ENCODE peak calls at places on chromosomes 12 and 14, in four cellular contexts. W is Peyer's patch, O is ovary, X is body of pancreas. Z is an unnamed sample.

GRCh38 chr12:62542814-62543213 is 76.2 kb downstream of the MON2 start:
- DNase-seq in X (no peak), W (no peak), O (no peak), Z (no peak)

GRCh38 chr12:53204351-53204750 is 2.7 kb downstream of the ITGB7 start:
- DNase-seq in W (no peak), X (no peak), O (no peak), Z (no peak)

GRCh38 chr12:87254371-87255030 is 774.7 kb downstream of the C12orf50 start:
- DNase-seq in X (no peak), W (no peak), O (no peak), Z (no peak)

GRCh38 chr14:100283984-100284881 is 22.0 kb downstream of the SLC25A29 start:
- DNase-seq in W (peak; percentile 45), X (no peak), O (no peak), Z (no peak)

GRCh38 chr12:7207866-7208612 is 18.6 kb downstream of the PEX5 start:
- DNase-seq in O (no peak), W (peak; percentile 52), X (no peak), Z (no peak)

GRCh38 chr12:80156306-80156705 is 57.0 kb downstream of the OTOGL start:
- DNase-seq in W (no peak), X (no peak), O (no peak), Z (no peak)

GRCh38 chr14:99397698-99398097 is 83.0 kb downstream of the SETD3 start:
- DNase-seq in W (no peak), O (no peak), X (no peak), Z (no peak)

GRCh38 chr12:111767362-111768158 is 827 bp downstream of the ALDH2 start:
- DNase-seq in X (no peak), W (peak; percentile 72), O (peak; percentile 53), Z (no peak)

GRCh38 chr12:97763113-97763512 is 300.5 kb downstream of the RMST start:
- DNase-seq in W (no peak), O (no peak), X (no peak), Z (no peak)

DNA sequence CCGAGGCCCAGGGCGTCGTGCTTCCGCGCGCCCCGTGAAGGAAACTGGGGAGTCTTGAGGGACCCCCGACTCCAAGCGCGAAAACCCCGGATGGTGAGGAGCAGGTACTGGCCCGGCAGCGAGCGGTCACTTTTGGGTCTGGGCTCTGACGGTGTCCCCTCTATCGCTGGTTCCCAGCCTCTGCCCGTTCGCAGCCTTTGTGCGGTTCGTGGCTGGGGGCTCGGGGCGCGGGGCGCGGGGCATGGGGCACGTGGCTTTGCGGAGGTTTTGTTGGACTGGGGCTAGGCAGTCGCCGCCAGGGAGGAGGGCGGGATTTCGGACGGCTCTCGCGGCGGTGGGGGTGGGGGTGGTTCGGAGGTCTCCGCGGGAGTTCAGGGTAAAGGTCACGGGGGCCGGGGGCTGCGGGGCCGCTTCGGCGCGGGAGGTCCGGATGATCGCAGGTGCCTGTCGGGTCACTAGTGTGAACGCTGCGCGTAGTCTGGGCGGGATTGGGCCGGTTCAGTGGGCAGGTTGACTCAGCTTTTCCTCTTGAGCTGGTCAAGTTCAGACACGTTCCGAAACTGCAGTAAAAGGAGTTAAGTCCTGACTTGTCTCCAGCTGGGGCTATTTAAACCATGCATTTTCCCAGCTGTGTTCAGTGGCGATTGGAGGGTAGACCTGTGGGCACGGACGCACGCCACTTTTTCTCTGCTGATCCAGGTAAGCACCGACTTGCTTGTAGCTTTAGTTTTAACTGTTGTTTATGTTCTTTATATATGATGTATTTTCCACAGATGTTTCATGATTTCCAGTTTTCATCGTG is 612 bp downstream of the MDM2 start:
- DNase-seq in W (peak; percentile 89), X (peak; percentile 75), O (peak; percentile 80), Z (peak; percentile 77)
- TF ChIP-seq POLR2A in W (peak; percentile 59), X (peak; percentile 72), O (peak; percentile 18), Z (no peak)

GRCh38 chr14:75510547-75510946 is 11.7 kb upstream of the BATF start:
- DNase-seq in W (no peak), O (no peak), X (no peak), Z (no peak)

GRCh38 chr14:75515631-75515999 is 6.7 kb upstream of the BATF start:
- DNase-seq in W (peak; percentile 74), X (no peak), O (no peak), Z (no peak)

GRCh38 chr14:75511201-75511600 is 11.1 kb upstream of the BATF start:
- DNase-seq in X (no peak), W (no peak), O (no peak), Z (no peak)

GRCh38 chr14:75514673-75515630 is 7.3 kb upstream of the BATF start:
- DNase-seq in O (no peak), X (no peak), W (peak; percentile 80), Z (no peak)

GRCh38 chr14:75513911-75514672 is 8.2 kb upstream of the BATF start:
- DNase-seq in O (no peak), W (no peak), X (no peak), Z (no peak)
- H3K27ac ChIP-seq in O (no peak overlapping the region), W (peak overlapping the region; percentile 73), X (no peak overlapping the region), Z (peak overlapping the region; percentile 68)

GRCh38 chr12:109765493-109765810 is 51.8 kb downstream of the FAM222A start:
- DNase-seq in O (peak; percentile 7), W (no peak), X (no peak), Z (no peak)

GRCh38 chr12:109763201-109763841 is 49.7 kb downstream of the FAM222A start:
- DNase-seq in W (peak; percentile 75), X (peak; percentile 6), O (no peak), Z (no peak)

GRCh38 chr12:109764776-109765492 is 51.3 kb downstream of the FAM222A start:
- DNase-seq in W (peak; percentile 13), X (no peak), O (peak; percentile 23), Z (peak; percentile 3)

GRCh38 chr12:109762673-109763191 is 49.1 kb downstream of the FAM222A start:
- DNase-seq in X (peak; percentile 10), O (peak; percentile 21), W (no peak), Z (no peak)

GRCh38 chr12:109764123-109764522 is 50.5 kb downstream of the FAM222A start:
- DNase-seq in X (no peak), O (no peak), W (no peak), Z (no peak)
- TF ChIP-seq POLR2A in X (no peak), O (no peak), W (no peak), Z (no peak)

GRCh38 chr14:58772814-58773620 is 135.3 kb downstream of the DACT1 start:
- DNase-seq in O (no peak), W (no peak), X (no peak), Z (no peak)

GRCh38 chr14:58770501-58770982 is 132.8 kb downstream of the DACT1 start:
- DNase-seq in O (no peak), W (no peak), X (no peak), Z (no peak)

GRCh38 chr14:58769766-58770165 is 132.0 kb downstream of the DACT1 start:
- DNase-seq in O (no peak), X (no peak), W (no peak), Z (no peak)

GRCh38 chr14:58772061-58772604 is 134.4 kb downstream of the DACT1 start:
- DNase-seq in W (no peak), X (no peak), O (no peak), Z (no peak)

GRCh38 chr14:58771016-58771415 is 133.3 kb downstream of the DACT1 start:
- DNase-seq in W (no peak), O (no peak), X (no peak), Z (no peak)
- H3K27ac ChIP-seq in W (no peak overlapping the region), O (no peak overlapping the region), X (no peak overlapping the region), Z (no peak overlapping the region)

GRCh38 chr12:55828357-55828756 is 1.0 kb downstream of the DNAJC14 start:
- DNase-seq in O (peak; percentile 56), X (no peak), W (peak; percentile 44), Z (no peak)

GRCh38 chr12:55833056-55833455 is 3.7 kb upstream of the DNAJC14 start:
- DNase-seq in O (no peak), X (no peak), W (no peak), Z (no peak)

GRCh38 chr12:55829967-55830600 is 697 bp upstream of the DNAJC14 start:
- DNase-seq in O (peak; percentile 81), W (peak; percentile 73), X (peak; percentile 69), Z (peak; percentile 45)

GRCh38 chr12:55831407-55831880 is 2.1 kb upstream of the DNAJC14 start:
- DNase-seq in O (no peak), W (peak; percentile 47), X (no peak), Z (no peak)

GRCh38 chr12:55830601-55831406 is 1.4 kb upstream of the DNAJC14 start:
- DNase-seq in O (peak; percentile 92), W (peak; percentile 84), X (peak; percentile 56), Z (peak; percentile 84)
- TF ChIP-seq POLR2A in O (peak; percentile 90), W (peak; percentile 47), X (no peak), Z (peak; percentile 65)

GRCh38 chr14:63468273-63468672 is 74.9 kb downstream of the PPP2R5E start:
- DNase-seq in O (no peak), W (no peak), X (no peak), Z (no peak)
- H3K27ac ChIP-seq in O (no peak overlapping the region), W (no peak overlapping the region), X (no peak overlapping the region), Z (no peak overlapping the region)

GRCh38 chr14:103530390-103530789 is 1.4 kb downstream of the TRMT61A start:
- DNase-seq in X (no peak), W (no peak), O (peak; percentile 51), Z (no peak)

GRCh38 chr14:103528158-103528511 is 861 bp upstream of the TRMT61A start:
- DNase-seq in W (no peak), X (no peak), O (no peak), Z (peak; percentile 57)

GRCh38 chr14:103529383-103530365 is 678 bp downstream of the TRMT61A start:
- DNase-seq in W (no peak), O (peak; percentile 50), X (no peak), Z (no peak)

GRCh38 chr14:103527408-103528157 is 1.4 kb upstream of the TRMT61A start:
- DNase-seq in W (peak; percentile 74), X (no peak), O (no peak), Z (no peak)

DNA sequence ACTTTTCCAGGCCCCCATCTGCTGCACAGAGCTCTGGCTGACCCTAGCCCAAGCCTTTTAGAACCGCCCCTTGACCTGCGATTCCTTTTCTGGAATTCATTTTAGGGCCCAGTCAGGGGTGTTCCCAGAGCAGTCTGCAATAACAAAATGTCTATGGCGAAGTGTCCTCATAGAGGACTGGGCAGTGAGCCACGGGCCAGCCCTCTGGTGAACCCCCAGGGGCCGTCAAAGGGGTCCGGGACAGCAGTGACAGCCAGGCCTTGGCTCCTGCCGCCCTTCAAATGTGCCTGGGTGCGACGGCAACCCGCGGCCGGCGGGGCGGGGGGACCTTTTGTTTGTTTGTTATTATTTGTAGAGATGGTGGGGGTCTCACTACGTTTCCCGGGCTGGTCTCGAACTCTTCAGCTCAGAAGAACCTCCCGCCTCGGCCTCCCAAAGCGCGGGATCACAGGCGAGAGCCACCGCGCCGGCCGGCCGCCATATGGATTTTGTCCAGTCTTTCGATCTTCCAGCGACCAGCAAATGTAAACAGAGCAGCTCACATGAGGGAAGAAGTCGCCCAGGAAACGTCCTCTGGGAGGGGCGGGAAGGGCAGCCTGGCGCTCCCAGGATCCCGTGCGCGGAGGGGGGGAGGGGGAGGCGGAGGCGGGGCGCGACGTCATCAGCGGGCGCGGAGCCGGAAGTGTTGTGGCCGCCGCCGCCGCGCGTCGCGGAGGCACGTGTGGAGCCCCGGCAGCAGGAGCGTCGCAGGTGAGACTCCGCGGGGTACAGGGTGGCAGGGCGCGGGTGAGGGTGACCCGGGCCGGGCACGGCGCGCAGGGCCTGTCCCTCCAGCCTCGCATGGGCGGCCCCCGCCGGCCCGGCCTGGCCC is at the start of gene TRMT61A:
- DNase-seq in W (peak; percentile 93), O (peak; percentile 93), X (peak; percentile 92), Z (peak; percentile 95)
- TF ChIP-seq POLR2A in W (peak; percentile 54), O (peak; percentile 27), X (peak; percentile 68), Z (no peak)

DNA sequence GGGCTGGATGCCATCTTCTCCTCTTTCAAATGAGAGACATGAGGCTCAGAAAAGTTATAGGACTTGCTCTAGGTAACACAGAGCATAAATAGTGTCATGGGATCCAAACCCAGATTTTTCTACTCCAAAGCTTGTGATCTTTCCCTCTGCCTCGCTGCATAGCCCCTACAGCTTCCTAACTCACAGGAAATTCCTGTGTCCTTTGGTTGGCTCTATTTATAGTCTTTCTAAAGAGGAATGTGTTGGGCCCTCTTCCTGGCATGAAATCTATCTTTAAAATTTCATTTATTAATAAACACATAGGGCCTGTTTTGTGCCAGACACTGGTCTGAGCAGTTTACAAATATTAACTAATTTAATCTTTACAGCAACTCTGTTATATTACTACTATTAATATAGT is 9.8 kb upstream of the KCNA5 start:
- DNase-seq in W (no peak), O (no peak), X (no peak), Z (no peak)
- H3K27ac ChIP-seq in W (no peak overlapping the region), O (no peak overlapping the region), X (no peak overlapping the region), Z (no peak overlapping the region)

Z was measured in heart left ventricle.